ENCODE peak calls at places on chromosome 17, in seven cellular contexts. J is left lung, Y is heart right ventricle, Q is cardiac muscle cell, I is sigmoid colon, G is suprapubic skin, E is right atrium auricular region. O is an unnamed sample. For H3K36me3, the result is how much of the 10 kb centered on the place peaks cover.

GRCh38 chr17:45431531-45432404 is 902 bp downstream of the ARHGAP27 start:
- DNase-seq in J (peak), Y (peak), Q (peak), I (no peak), G (peak), E (no peak), O (peak)

GRCh38 chr17:66304304-66305174 is 2.1 kb downstream of the PRKCA start:
- DNase-seq in J (no peak), Y (no peak), Q (peak), I (no peak), G (no peak), E (no peak), O (no peak)

GRCh38 chr17:6913608-6914443 is 82.0 kb upstream of the ALOX12 start:
- DNase-seq in J (peak), Y (peak), Q (peak), I (peak), G (peak), E (peak), O (no peak)

GRCh38 chr17:62931101-62931500 is 34.9 kb upstream of the TANC2 start:
- DNase-seq in J (no peak), Y (no peak), Q (no peak), I (no peak), G (no peak), E (no peak), O (no peak)

GRCh38 chr17:40032322-40033320 is 17.4 kb downstream of the CSF3 start:
- DNase-seq in J (no peak), Y (peak), Q (no peak), I (peak), G (no peak), E (no peak), O (peak)

GRCh38 chr17:77392376-77393273 is 251.9 kb downstream of the SEC14L1 start:
- DNase-seq in J (no peak), Y (peak), Q (no peak), I (no peak), G (no peak), E (no peak), O (no peak)

GRCh38 chr17:63573634-63574033 is 23.4 kb downstream of the DCAF7 start:
- DNase-seq in J (no peak), Y (no peak), Q (peak), I (no peak), G (no peak), E (no peak), O (no peak)

GRCh38 chr17:65177901-65178300 is 40.7 kb downstream of the RGS9 start:
- DNase-seq in J (no peak), Y (no peak), Q (peak), I (no peak), G (no peak), E (no peak), O (no peak)

GRCh38 chr17:56597495-56597990 is 4.0 kb downstream of the NOG start:
- DNase-seq in J (peak), Y (peak), Q (no peak), I (no peak), G (no peak), E (no peak), O (no peak)

GRCh38 chr17:7822126-7822525 is 11.9 kb upstream of the KDM6B start:
- DNase-seq in J (no peak), Y (no peak), Q (no peak), I (no peak), G (no peak), E (no peak), O (no peak)

GRCh38 chr17:75240394-75241142 is 20.8 kb downstream of the GGA3 start:
- DNase-seq in J (no peak), Y (no peak), Q (peak), I (no peak), G (no peak), E (no peak), O (no peak)

GRCh38 chr17:65143899-65144590 is 6.9 kb downstream of the RGS9 start:
- DNase-seq in J (no peak), Y (no peak), Q (no peak), I (no peak), G (no peak), E (no peak), O (no peak)

GRCh38 chr17:4004517-4005295 is 40.5 kb upstream of the ATP2A3 start:
- DNase-seq in J (no peak), Y (peak), Q (peak), I (peak), G (no peak), E (no peak), O (no peak)

GRCh38 chr17:51487947-51488346 is 227.6 kb downstream of the UTP18 start:
- DNase-seq in J (no peak), Y (no peak), Q (no peak), I (no peak), G (no peak), E (no peak), O (no peak)

GRCh38 chr17:8701754-8702153 is 42.9 kb downstream of the CCDC42 start:
- DNase-seq in J (no peak), Y (no peak), Q (no peak), I (no peak), G (no peak), E (no peak), O (no peak)

GRCh38 chr17:70674061-70674460 is 504.7 kb downstream of the KCNJ2 start:
- DNase-seq in J (no peak), Y (no peak), Q (no peak), I (no peak), G (no peak), E (no peak), O (no peak)

GRCh38 chr17:37098910-37099664 is 150.3 kb downstream of the AATF start:
- DNase-seq in J (no peak), Y (no peak), Q (no peak), I (no peak), G (no peak), E (no peak), O (no peak)

GRCh38 chr17:66533572-66533971 is 231.2 kb downstream of the PRKCA start:
- DNase-seq in J (no peak), Y (no peak), Q (peak), I (peak), G (no peak), E (no peak), O (no peak)

GRCh38 chr17:13001991-13002615 is 15.7 kb downstream of the ELAC2 start:
- DNase-seq in J (no peak), Y (no peak), Q (peak), I (peak), G (peak), E (no peak), O (peak)

GRCh38 chr17:64230551-64231408 is 32.3 kb downstream of the TEX2 start:
- DNase-seq in J (no peak), Y (no peak), Q (peak), I (no peak), G (no peak), E (no peak), O (peak)

GRCh38 chr17:11384131-11384530 is 143.1 kb downstream of the SHISA6 start:
- DNase-seq in J (no peak), Y (no peak), Q (no peak), I (no peak), G (no peak), E (no peak), O (no peak)

GRCh38 chr17:16818821-16819683 is 129.0 kb downstream of the CCDC144A start:
- DNase-seq in J (no peak), Y (peak), Q (no peak), I (no peak), G (no peak), E (no peak), O (no peak)

GRCh38 chr17:61700252-61700651 is 109.2 kb upstream of the NACA2 start:
- DNase-seq in J (no peak), Y (no peak), Q (no peak), I (no peak), G (no peak), E (no peak), O (no peak)

GRCh38 chr17:34051046-34051445 is 204.0 kb upstream of the CCL2 start:
- DNase-seq in J (no peak), Y (no peak), Q (no peak), I (no peak), G (no peak), E (no peak), O (no peak)

GRCh38 chr17:74444406-74444805 is 12.5 kb downstream of the GPRC5C start:
- DNase-seq in J (no peak), Y (peak), Q (peak), I (peak), G (no peak), E (no peak), O (no peak)

GRCh38 chr17:42744283-42744805 is 496 bp downstream of the EZH1 start:
- DNase-seq in J (peak), Y (peak), Q (peak), I (peak), G (peak), E (peak), O (peak)
- TF ChIP-seq CTCF in J (no peak), Y (no peak), Q (peak), I (no peak), G (no peak), E (no peak), O (peak)

GRCh38 chr17:20092292-20092867 is 83.2 kb downstream of the SPECC1 start:
- DNase-seq in J (no peak), Y (no peak), Q (no peak), I (no peak), G (no peak), E (no peak), O (no peak)
- H3K4me3 ChIP-seq in J (no peak), Y (no peak), Q (no peak), I (no peak), G (no peak), E (no peak), O (no peak)

GRCh38 chr17:57641761-57642160 is 103.3 kb downstream of the CCDC182 start:
- DNase-seq in J (no peak), Y (no peak), Q (no peak), I (no peak), G (no peak), E (no peak), O (no peak)
- H3K36me3 ChIP-seq in J (under half), Y (under half), Q (under half), I (under half), G (under half), E (under half), O (under half)

GRCh38 chr17:28973414-28973813 is 22.1 kb upstream of the PHF12 start:
- DNase-seq in J (peak), Y (peak), Q (peak), I (no peak), G (no peak), E (no peak), O (no peak)
- TF ChIP-seq CTCF in J (no peak), Y (no peak), Q (peak), I (no peak), G (no peak), E (no peak), O (no peak)

GRCh38 chr17:81420769-81421462 is 25.7 kb downstream of the BAHCC1 start:
- DNase-seq in J (no peak), Y (peak), Q (peak), I (no peak), G (no peak), E (no peak), O (no peak)
- H3K4me3 ChIP-seq in J (no peak), Y (no peak), Q (no peak), I (no peak), G (no peak), E (no peak), O (no peak)

GRCh38 chr17:18277076-18277475 is 16.6 kb downstream of the MIEF2 start:
- DNase-seq in J (no peak), Y (no peak), Q (no peak), I (no peak), G (no peak), E (no peak), O (no peak)
- H3K36me3 ChIP-seq in J (half or more), Y (half or more), Q (under half), I (under half), G (half or more), E (half or more), O (half or more)

GRCh38 chr17:49798182-49798581 is 9.7 kb downstream of the KAT7 start:
- DNase-seq in J (no peak), Y (no peak), Q (no peak), I (no peak), G (no peak), E (no peak), O (no peak)
- TF ChIP-seq CTCF in J (no peak), Y (no peak), Q (no peak), I (no peak), G (no peak), E (no peak), O (no peak)

DNA sequence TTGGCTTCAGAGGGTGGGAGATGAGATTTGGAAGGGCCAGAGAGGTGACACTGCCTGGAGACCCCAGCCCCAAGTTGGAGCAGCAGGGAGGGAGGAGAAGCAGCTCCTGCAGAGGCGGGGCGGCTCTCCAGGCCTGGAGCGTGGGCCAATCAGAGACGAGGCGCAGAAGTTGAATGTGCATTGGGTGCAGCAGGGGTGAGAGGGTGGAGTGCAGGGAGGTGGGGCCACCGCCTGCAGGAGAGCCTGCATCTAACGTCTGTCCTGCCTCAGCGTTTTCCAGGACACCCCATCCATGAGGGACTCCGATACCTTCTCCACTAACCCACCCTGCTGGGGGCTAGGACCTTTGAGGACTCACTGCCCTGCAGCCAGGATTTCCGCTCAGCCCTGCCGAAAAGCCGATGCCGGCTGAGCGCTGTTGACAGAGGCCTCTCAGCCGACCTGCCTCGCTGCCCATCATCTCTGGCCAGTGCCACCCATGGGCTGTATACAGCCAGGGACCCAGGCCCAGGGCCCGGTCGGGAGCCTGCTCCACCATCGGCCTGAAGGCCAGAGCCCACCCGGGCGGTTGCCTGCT is 146.2 kb downstream of the ENGASE start:
- DNase-seq in J (no peak), Y (no peak), Q (no peak), I (no peak), G (no peak), E (no peak), O (peak)
- H3K4me3 ChIP-seq in J (no peak), Y (no peak), Q (peak), I (no peak), G (no peak), E (no peak), O (no peak)

DNA sequence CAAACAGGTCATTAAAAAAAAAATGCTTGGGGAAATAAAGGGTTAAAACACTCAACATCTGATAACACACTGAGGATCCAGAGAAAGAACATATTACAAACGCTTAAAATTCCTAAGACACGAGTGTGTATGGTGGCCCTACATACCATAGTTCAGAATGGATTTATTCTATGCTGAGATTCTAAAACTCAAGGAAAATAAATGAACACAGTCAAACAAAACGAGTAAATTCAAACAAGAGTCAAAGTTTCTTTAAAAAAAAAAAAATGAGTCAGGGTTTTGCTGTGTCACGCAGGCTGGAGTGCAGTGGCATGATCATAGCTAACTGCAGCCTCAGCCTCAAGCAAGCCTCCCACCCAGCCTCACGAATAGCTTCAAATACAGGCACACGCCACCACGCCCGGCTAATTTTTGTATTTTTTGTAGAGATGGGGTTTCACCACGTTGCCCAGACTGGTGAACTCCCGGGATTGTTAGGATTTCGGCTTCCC is 17.4 kb downstream of the CRK start:
- DNase-seq in J (no peak), Y (no peak), Q (peak), I (no peak), G (no peak), E (no peak), O (no peak)
- H3K36me3 ChIP-seq in J (half or more), Y (under half), Q (under half), I (under half), G (under half), E (under half), O (under half)

DNA sequence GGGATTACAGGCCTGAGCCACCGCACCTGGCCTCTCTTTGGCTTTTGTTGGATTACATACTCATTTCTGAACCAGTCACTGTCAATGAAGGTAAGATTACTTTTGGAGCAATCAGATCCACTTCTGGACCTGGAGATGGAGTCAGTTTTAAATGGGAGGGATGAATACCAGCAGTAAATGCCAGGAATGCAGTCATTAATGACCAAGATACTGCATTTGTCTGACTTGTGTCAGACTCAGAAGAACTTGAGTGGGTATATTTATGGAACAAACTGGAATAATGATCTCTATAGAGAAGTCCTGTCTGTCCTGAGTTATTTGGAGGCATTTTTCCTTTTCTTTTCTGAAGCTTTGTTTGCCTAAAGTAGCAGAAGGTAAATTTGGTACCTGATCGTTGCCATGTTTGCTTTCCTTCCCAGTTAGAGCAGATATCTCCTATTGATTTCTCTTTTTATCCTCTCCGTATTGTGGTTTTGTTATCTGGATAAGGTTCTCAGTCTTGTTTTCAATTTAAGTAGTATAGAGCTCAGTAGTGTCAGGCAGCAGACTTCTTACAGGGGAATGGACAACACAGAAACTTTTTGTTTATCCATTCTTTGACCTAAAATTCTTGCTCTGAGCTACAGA is 10.7 kb downstream of the NLK start:
- DNase-seq in J (no peak), Y (no peak), Q (no peak), I (no peak), G (no peak), E (no peak), O (no peak)
- TF ChIP-seq CTCF in J (no peak), Y (no peak), Q (no peak), I (no peak), G (no peak), E (no peak), O (no peak)

O was measured in RWPE2.